ENCODE peak calls at places on chromosomes 4 and X, in eight cellular contexts. U, Z, S, Q, B, M, D and T are unnamed samples.

GRCh38 chrX:10756365-10756915 is 136.1 kb upstream of the MID1 start:
- DNase-seq in U (peak), M (no peak), D (peak), Z (no peak), Q (peak), B (peak), S (peak), T (peak)

GRCh38 chr4:142383800-142384470 is 462.2 kb downstream of the INPP4B start:
- DNase-seq in U (no peak), Q (no peak), M (no peak), B (no peak), S (no peak), D (no peak), Z (no peak), T (no peak)

GRCh38 chr4:126821152-126821551 is 811.6 kb upstream of the INTU start:
- DNase-seq in B (no peak), Z (no peak), Q (no peak), D (no peak), M (no peak), U (no peak), S (no peak), T (no peak)

GRCh38 chr4:168621806-168622589 is 125.1 kb downstream of the PALLD start:
- DNase-seq in U (no peak), M (no peak), Z (no peak), B (no peak), D (no peak), S (no peak), Q (peak), T (no peak)

GRCh38 chrX:8849945-8850344 is 48.8 kb upstream of the FAM9A start:
- DNase-seq in Q (no peak), Z (no peak), D (no peak), M (no peak), B (no peak), U (no peak), S (peak), T (no peak)

GRCh38 chrX:25180242-25180641 is 164.5 kb upstream of the ARX start:
- DNase-seq in Z (no peak), S (no peak), Q (no peak), U (no peak), D (no peak), B (no peak), M (no peak), T (no peak)

GRCh38 chr4:139015948-139016451 is 419 bp downstream of the NOCT start:
- DNase-seq in Z (peak), D (no peak), U (peak), M (peak), S (peak), Q (peak), B (no peak), T (no peak)

GRCh38 chrX:153875391-153876111 is 10.4 kb downstream of the L1CAM start:
- DNase-seq in B (no peak), U (peak), Z (no peak), D (peak), S (peak), Q (peak), M (peak), T (no peak)

GRCh38 chr4:77110707-77111106 is 34.9 kb upstream of the CCNI start:
- DNase-seq in D (no peak), M (no peak), B (no peak), Z (no peak), U (no peak), Q (peak), S (no peak), T (no peak)

GRCh38 chr4:77650787-77651186 is 45.2 kb downstream of the CXCL13 start:
- DNase-seq in D (no peak), S (no peak), Z (no peak), B (no peak), M (no peak), U (no peak), Q (no peak), T (no peak)

GRCh38 chr4:16253127-16253960 is 27.1 kb upstream of the TAPT1 start:
- DNase-seq in S (no peak), D (no peak), Z (no peak), M (no peak), Q (peak), B (peak), U (no peak), T (peak)

GRCh38 chrX:102085706-102086105 is 39.8 kb upstream of the TCEAL2 start:
- DNase-seq in M (no peak), S (no peak), U (peak), Q (peak), B (no peak), Z (no peak), D (no peak), T (no peak)

GRCh38 chr4:3471886-3472285 is 8.8 kb downstream of the DOK7 start:
- DNase-seq in D (no peak), Z (no peak), M (no peak), U (no peak), B (no peak), S (no peak), Q (no peak), T (no peak)

GRCh38 chrX:134580947-134581346 is 77.3 kb downstream of the PLAC1 start:
- DNase-seq in Q (peak), Z (no peak), D (no peak), U (no peak), S (no peak), M (no peak), B (peak), T (no peak)

GRCh38 chr4:81523672-81524436 is 52.1 kb upstream of the RASGEF1B start:
- DNase-seq in U (no peak), M (no peak), Z (no peak), S (no peak), Q (no peak), D (no peak), B (no peak), T (no peak)

GRCh38 chr4:20313237-20314030 is 61.7 kb downstream of the SLIT2 start:
- DNase-seq in Q (no peak), D (no peak), U (no peak), B (no peak), Z (no peak), S (no peak), M (no peak), T (no peak)

GRCh38 chrX:39953879-39954278 is 143.9 kb downstream of the BCOR start:
- DNase-seq in S (peak), Z (no peak), D (no peak), U (peak), Q (peak), B (no peak), M (no peak), T (peak)

GRCh38 chr4:67539830-67540229 is 5.5 kb downstream of the CENPC start:
- DNase-seq in S (no peak), U (no peak), D (no peak), M (no peak), Q (no peak), Z (no peak), B (no peak), T (no peak)